ENCODE peak calls at places on chromosomes 16 and 17, in four cellular contexts. A, C, W and E are unnamed samples.
A peak's percentile ranks its signal among the peaks of the same experiment; 100 is the strongest.

GRCh38 chr17:77440571-77440981 is 299.8 kb downstream of the SEC14L1 start:
- DNase-seq in W (no peak), A (peak; percentile 69), C (no peak), E (no peak)

GRCh38 chr17:74005790-74006189 is 197.7 kb upstream of the RPL38 start:
- DNase-seq in C (no peak), A (no peak), W (no peak), E (no peak)

GRCh38 chr16:27455700-27456099 is 53.7 kb downstream of the IL21R start:
- DNase-seq in A (no peak), W (no peak), C (no peak), E (no peak)

GRCh38 chr16:71293921-71294320 is 4.7 kb upstream of the CMTR2 start:
- DNase-seq in W (no peak), C (no peak), A (no peak), E (no peak)

GRCh38 chr16:70156207-70156978 is 17.2 kb upstream of the CLEC18C start:
- DNase-seq in A (no peak), W (peak; percentile 2), C (no peak), E (no peak)

GRCh38 chr17:47072881-47073280 is 93.8 kb upstream of the RPRML start:
- DNase-seq in C (no peak), W (no peak), A (no peak), E (peak; percentile 71)

GRCh38 chr16:80806957-80807356 is 2.6 kb upstream of the CDYL2 start:
- DNase-seq in C (no peak), A (no peak), W (no peak), E (no peak)

GRCh38 chr16:49834496-49835009 is 21.4 kb downstream of the ZNF423 start:
- DNase-seq in C (peak; percentile 59), W (no peak), A (no peak), E (peak; percentile 94)

GRCh38 chr17:74678541-74678940 is 34.2 kb downstream of the CD300LF start:
- DNase-seq in A (no peak), C (no peak), W (no peak), E (peak; percentile 93)

GRCh38 chr17:63132509-63132911 is 166.5 kb downstream of the TANC2 start:
- DNase-seq in W (no peak), A (no peak), C (no peak), E (peak; percentile 31)

GRCh38 chr17:57213180-57213825 is 43.0 kb upstream of the MSI2 start:
- DNase-seq in A (no peak), W (no peak), C (no peak), E (no peak)

GRCh38 chr17:50055055-50055425 is 870 bp upstream of the ITGA3 start:
- DNase-seq in W (no peak), C (no peak), A (peak; percentile 22), E (no peak)

GRCh38 chr16:3656491-3657468 is 2.3 kb downstream of the DNASE1 start:
- DNase-seq in C (peak; percentile 21), W (no peak), A (no peak), E (no peak)

GRCh38 chr16:13178318-13178717 is 276.9 kb downstream of the SHISA9 start:
- DNase-seq in A (no peak), C (no peak), W (no peak), E (peak; percentile 64)

GRCh38 chr16:72909196-72909595 is 138.7 kb downstream of the ZFHX3 start:
- DNase-seq in C (no peak), W (no peak), A (no peak), E (no peak)

GRCh38 chr16:87201777-87202176 is 115.4 kb downstream of the C16orf95 start:
- DNase-seq in A (no peak), C (no peak), W (no peak), E (no peak)

GRCh38 chr16:85419503-85420408 is 193.4 kb upstream of the GSE1 start:
- DNase-seq in C (no peak), W (no peak), A (no peak), E (no peak)

GRCh38 chr17:53797497-53797896 is 25.2 kb upstream of the KIF2B start:
- DNase-seq in C (no peak), W (no peak), A (no peak), E (no peak)

GRCh38 chr17:67867591-67867990 is 42.3 kb downstream of the BPTF start:
- DNase-seq in W (no peak), C (no peak), A (no peak), E (no peak)

GRCh38 chr17:75703591-75703990 is 17.7 kb upstream of the ITGB4 start:
- DNase-seq in A (no peak), C (no peak), W (no peak), E (no peak)

GRCh38 chr17:80708497-80708896 is 163.9 kb downstream of the RPTOR start:
- DNase-seq in W (no peak), A (no peak), C (no peak), E (no peak)

GRCh38 chr16:34078697-34079096 is 619.3 kb downstream of the TP53TG3F start:
- DNase-seq in W (no peak), A (no peak), C (no peak), E (no peak)

GRCh38 chr17:5049314-5049819 is 14.1 kb upstream of the SLC52A1 start:
- DNase-seq in W (no peak), A (no peak), C (no peak), E (no peak)